ENCODE peak calls at places on chromosome X, in four cellular contexts. Y, U, R and Z are unnamed samples.

GRCh38 chrX:138756234-138756633 is 44.7 kb upstream of the FGF13 start:
- DNase-seq in U (no peak), Y (no peak), R (peak), Z (peak)

GRCh38 chrX:135522878-135523693 is 2.6 kb downstream of the INTS6L start:
- DNase-seq in R (no peak), U (no peak), Y (no peak), Z (no peak)

GRCh38 chrX:1387141-1387776 is 4.7 kb downstream of the SLC25A6 start:
- DNase-seq in U (no peak), Y (no peak), R (no peak), Z (no peak)

GRCh38 chrX:65581661-65582339 is 47.2 kb upstream of the LAS1L start:
- DNase-seq in R (peak), U (no peak), Y (peak), Z (peak)

GRCh38 chrX:69362889-69363288 is 141.2 kb upstream of the NALF2 start:
- DNase-seq in Y (no peak), R (no peak), U (no peak), Z (no peak)

GRCh38 chrX:107628662-107629532 is 587 bp downstream of the PRPS1 start:
- DNase-seq in R (peak), Y (peak), U (peak), Z (peak)

GRCh38 chrX:87583679-87584078 is 66.1 kb downstream of the KLHL4 start:
- DNase-seq in R (peak), U (no peak), Y (no peak), Z (peak)

GRCh38 chrX:48957477-48957826 is at the start of gene OTUD5:
- DNase-seq in R (no peak), Y (peak), U (peak), Z (peak)

GRCh38 chrX:68417651-68418050 is 15.6 kb downstream of the OPHN1 start:
- DNase-seq in Y (no peak), R (no peak), U (no peak), Z (no peak)

GRCh38 chrX:84219551-84219950 is 31.6 kb upstream of the RPS6KA6 start:
- DNase-seq in R (no peak), U (no peak), Y (no peak), Z (no peak)

GRCh38 chrX:45845142-45845541 is 644.5 kb upstream of the DIPK2B start:
- DNase-seq in R (no peak), U (no peak), Y (no peak), Z (no peak)

GRCh38 chrX:302975-303374 is 15.6 kb downstream of the GTPBP6 start:
- DNase-seq in U (no peak), R (no peak), Y (no peak), Z (no peak)

GRCh38 chrX:4547218-4547836 is 833.9 kb upstream of the PRKX start:
- DNase-seq in U (peak), R (peak), Y (no peak), Z (peak)

GRCh38 chrX:312621-313331 is 5.8 kb downstream of the GTPBP6 start:
- DNase-seq in U (no peak), Y (no peak), R (no peak), Z (no peak)

GRCh38 chrX:140817943-140818342 is 108.4 kb downstream of the LINC00632 start:
- DNase-seq in R (peak), U (no peak), Y (no peak), Z (peak)

GRCh38 chrX:150627957-150628356 is 59.5 kb downstream of the MTM1 start:
- DNase-seq in U (no peak), Y (no peak), R (no peak), Z (no peak)

GRCh38 chrX:24838624-24839023 is 144.9 kb downstream of the POLA1 start:
- DNase-seq in R (peak), U (no peak), Y (peak), Z (peak)

GRCh38 chrX:86061407-86061806 is 14.0 kb upstream of the CHM start:
- DNase-seq in R (no peak), Y (no peak), U (no peak), Z (no peak)

GRCh38 chrX:111857534-111857933 is 18.4 kb upstream of the TRPC5OS start:
- DNase-seq in Y (no peak), U (no peak), R (no peak), Z (no peak)

GRCh38 chrX:135416546-135416945 is 5.2 kb upstream of the SMIM10L2A start:
- DNase-seq in U (no peak), R (no peak), Y (no peak), Z (no peak)

GRCh38 chrX:105191878-105192277 is 28.6 kb downstream of the TEX13A start:
- DNase-seq in Y (no peak), U (no peak), R (no peak), Z (peak)

GRCh38 chrX:426881-427280 is 40.2 kb upstream of the PPP2R3B start:
- DNase-seq in R (no peak), U (no peak), Y (no peak), Z (no peak)